ENCODE peak calls at places on chromosomes 16 and 17, in nine cellular contexts. V, K, T, Y, F, J, C, B and W are unnamed samples.

GRCh38 chr17:27276653-27277156 is 17.2 kb upstream of the WSB1 start:
- DNase-seq in V (no peak), K (peak), T (no peak), Y (peak), F (peak), J (no peak), C (no peak), B (no peak), W (no peak)

GRCh38 chr17:68302666-68303065 is 11.4 kb downstream of the ARSG start:
- DNase-seq in V (no peak), K (no peak), T (no peak), Y (no peak), F (no peak), J (no peak), C (no peak), B (no peak), W (no peak)

GRCh38 chr16:75379911-75380847 is 53.1 kb downstream of the CFDP1 start:
- DNase-seq in V (no peak), K (no peak), T (no peak), Y (no peak), F (no peak), J (peak), C (peak), B (peak), W (no peak)

GRCh38 chr16:54685682-54686081 is 245.0 kb upstream of the IRX5 start:
- DNase-seq in V (no peak), K (no peak), T (no peak), Y (no peak), F (no peak), J (no peak), C (no peak), B (no peak), W (no peak)

GRCh38 chr17:81713004-81713555 is 996 bp downstream of the SLC25A10 start:
- DNase-seq in V (no peak), K (peak), T (no peak), Y (no peak), F (no peak), J (no peak), C (no peak), B (no peak), W (no peak)

GRCh38 chr17:19378416-19379293 is at the start of gene MAPK7:
- DNase-seq in V (no peak), K (peak), T (no peak), Y (no peak), F (no peak), J (no peak), C (no peak), B (no peak), W (no peak)

GRCh38 chr16:53775821-53776431 is 72.0 kb downstream of the FTO start:
- DNase-seq in V (no peak), K (no peak), T (peak), Y (no peak), F (peak), J (no peak), C (no peak), B (no peak), W (no peak)

GRCh38 chr17:33109331-33110072 is 117.9 kb downstream of the SPACA3 start:
- DNase-seq in V (no peak), K (no peak), T (no peak), Y (no peak), F (no peak), J (no peak), C (no peak), B (no peak), W (no peak)

GRCh38 chr16:80107900-80108299 is 432.9 kb upstream of the DYNLRB2 start:
- DNase-seq in V (no peak), K (no peak), T (no peak), Y (no peak), F (no peak), J (no peak), C (no peak), B (no peak), W (no peak)

GRCh38 chr17:79628861-79629547 is 18.2 kb upstream of the RBFOX3 start:
- DNase-seq in V (no peak), K (no peak), T (no peak), Y (peak), F (no peak), J (no peak), C (no peak), B (no peak), W (no peak)

GRCh38 chr16:69611103-69611640 is 45.4 kb downstream of the NFAT5 start:
- DNase-seq in V (no peak), K (no peak), T (no peak), Y (no peak), F (peak), J (no peak), C (no peak), B (no peak), W (no peak)

GRCh38 chr17:68148936-68149335 is 98.9 kb upstream of the AMZ2 start:
- DNase-seq in V (no peak), K (no peak), T (no peak), Y (no peak), F (no peak), J (no peak), C (no peak), B (no peak), W (no peak)

GRCh38 chr17:2192367-2193028 is 111.1 kb downstream of the SMG6 start:
- DNase-seq in V (no peak), K (no peak), T (peak), Y (no peak), F (no peak), J (peak), C (peak), B (peak), W (no peak)

GRCh38 chr16:28498666-28499065 is 4.2 kb downstream of the APOBR start:
- DNase-seq in V (no peak), K (no peak), T (no peak), Y (no peak), F (no peak), J (no peak), C (no peak), B (no peak), W (no peak)

GRCh38 chr16:52123842-52124241 is 423.1 kb downstream of the TOX3 start:
- DNase-seq in V (no peak), K (no peak), T (no peak), Y (no peak), F (no peak), J (no peak), C (no peak), B (no peak), W (no peak)

GRCh38 chr16:65829076-65829475 is 537.4 kb upstream of the CDH5 start:
- DNase-seq in V (no peak), K (no peak), T (no peak), Y (no peak), F (no peak), J (no peak), C (no peak), B (no peak), W (no peak)